ENCODE peak calls at places on chromosome 11, in six cellular contexts. Z, K, B, G, U and O are unnamed samples.

GRCh38 chr11:8167796-8168195 is 1.0 kb downstream of the RIC3 start:
- DNase-seq in Z (no peak), K (no peak), B (no peak), G (no peak), U (no peak), O (no peak)

GRCh38 chr11:70798296-70798695 is 400.0 kb downstream of the CTTN start:
- DNase-seq in Z (no peak), K (no peak), B (no peak), G (no peak), U (no peak), O (no peak)

GRCh38 chr11:75240381-75241035 is at the start of gene TPBGL:
- DNase-seq in Z (peak), K (peak), B (peak), G (no peak), U (peak), O (no peak)

GRCh38 chr11:87290304-87290922 is 252.7 kb downstream of the TMEM135 start:
- DNase-seq in Z (no peak), K (peak), B (no peak), G (no peak), U (no peak), O (no peak)

GRCh38 chr11:72568861-72569260 is 105.4 kb downstream of the PDE2A start:
- DNase-seq in Z (no peak), K (no peak), B (no peak), G (no peak), U (no peak), O (no peak)

GRCh38 chr11:117973446-117973922 is 12.7 kb upstream of the IL10RA start:
- DNase-seq in Z (no peak), K (no peak), B (no peak), G (no peak), U (no peak), O (no peak)

GRCh38 chr11:121354192-121354591 is 61.6 kb downstream of the SC5D start:
- DNase-seq in Z (no peak), K (no peak), B (no peak), G (no peak), U (no peak), O (no peak)

GRCh38 chr11:86576946-86577624 is 95.3 kb downstream of the ME3 start:
- DNase-seq in Z (no peak), K (no peak), B (no peak), G (no peak), U (no peak), O (no peak)

GRCh38 chr11:84962018-84962417 is 665.1 kb downstream of the DLG2 start:
- DNase-seq in Z (no peak), K (no peak), B (no peak), G (no peak), U (no peak), O (no peak)

GRCh38 chr11:2789791-2790580 is 90.2 kb upstream of the KCNQ1OT1 start:
- DNase-seq in Z (peak), K (no peak), B (no peak), G (no peak), U (no peak), O (no peak)

GRCh38 chr11:45616802-45617549 is 48.4 kb downstream of the CHST1 start:
- DNase-seq in Z (no peak), K (no peak), B (no peak), G (no peak), U (no peak), O (no peak)

GRCh38 chr11:36009469-36009868 is 65.6 kb downstream of the LDLRAD3 start:
- DNase-seq in Z (no peak), K (no peak), B (no peak), G (no peak), U (no peak), O (no peak)

GRCh38 chr11:111347723-111348115 is 31.4 kb downstream of the POU2AF1 start:
- DNase-seq in Z (no peak), K (no peak), B (no peak), G (no peak), U (no peak), O (no peak)

GRCh38 chr11:119593346-119593745 is 135.7 kb downstream of the NECTIN1 start:
- DNase-seq in Z (no peak), K (no peak), B (no peak), G (no peak), U (no peak), O (no peak)

GRCh38 chr11:72091292-72091691 is 10.6 kb downstream of the LRRC51 start:
- DNase-seq in Z (peak), K (peak), B (peak), G (peak), U (no peak), O (peak)

GRCh38 chr11:113278481-113278880 is 35.9 kb upstream of the TTC12 start:
- DNase-seq in Z (no peak), K (no peak), B (no peak), G (no peak), U (no peak), O (no peak)

GRCh38 chr11:1238767-1239595 is 16.1 kb downstream of the MUC5B start:
- DNase-seq in Z (peak), K (peak), B (no peak), G (no peak), U (peak), O (peak)

GRCh38 chr11:57562596-57562995 is 4.9 kb downstream of the UBE2L6 start:
- DNase-seq in Z (no peak), K (peak), B (no peak), G (no peak), U (no peak), O (no peak)

GRCh38 chr11:25576320-25576719 is 755.6 kb upstream of the ANO3 start:
- DNase-seq in Z (no peak), K (no peak), B (no peak), G (no peak), U (no peak), O (no peak)